ENCODE peak calls at places on chromosomes 1 and 21, in nine cellular contexts. E is mammary epithelial cell, F is left ventricle myocardium inferior, C is pancreas, L is Calu3, K is heart left ventricle, G is lung, T is nephron progenitor cell, V is PC-3. Q is an unnamed sample.

GRCh38 chr1:110674337-110675059 is at the start of gene KCNA3:
- DNase-seq in E (no peak), F (peak), C (no peak), L (no peak), K (peak), G (no peak), T (peak), V (no peak), Q (no peak)

GRCh38 chr21:15383588-15383987 is 318.8 kb upstream of the NRIP1 start:
- DNase-seq in E (no peak), F (no peak), C (no peak), L (no peak), K (no peak), G (no peak), T (no peak), V (no peak), Q (no peak)

GRCh38 chr1:221715321-221716169 is 26.3 kb downstream of the DUSP10 start:
- DNase-seq in E (no peak), F (no peak), C (peak), L (no peak), K (no peak), G (no peak), T (no peak), V (peak), Q (peak)

GRCh38 chr21:41877901-41878830 is 978 bp downstream of the PRDM15 start:
- DNase-seq in E (peak), F (no peak), C (peak), L (peak), K (no peak), G (no peak), T (no peak), V (peak), Q (peak)

GRCh38 chr1:203175237-203176181 is at the start of gene MYBPH:
- DNase-seq in E (no peak), F (peak), C (no peak), L (no peak), K (peak), G (no peak), T (no peak), V (no peak), Q (no peak)

GRCh38 chr1:31397360-31398095 is 15.5 kb upstream of the SERINC2 start:
- DNase-seq in E (peak), F (no peak), C (no peak), L (no peak), K (no peak), G (no peak), T (no peak), V (no peak), Q (no peak)

GRCh38 chr1:185104083-185104482 is 52.7 kb downstream of the TRMT1L start:
- DNase-seq in E (peak), F (no peak), C (no peak), L (no peak), K (no peak), G (no peak), T (no peak), V (no peak), Q (no peak)

GRCh38 chr1:37666241-37666867 is 26.0 kb upstream of the CDCA8 start:
- DNase-seq in E (no peak), F (no peak), C (no peak), L (no peak), K (no peak), G (no peak), T (no peak), V (no peak), Q (no peak)

GRCh38 chr1:17542696-17543095 is 3.2 kb downstream of the ARHGEF10L start:
- DNase-seq in E (no peak), F (no peak), C (no peak), L (no peak), K (no peak), G (no peak), T (no peak), V (no peak), Q (no peak)

GRCh38 chr1:238005116-238005515 is 114.4 kb upstream of the ZP4 start:
- DNase-seq in E (no peak), F (no peak), C (no peak), L (no peak), K (no peak), G (no peak), T (no peak), V (no peak), Q (no peak)

GRCh38 chr1:65321879-65322278 is 12.5 kb downstream of the DNAJC6 start:
- DNase-seq in E (no peak), F (no peak), C (no peak), L (no peak), K (no peak), G (no peak), T (no peak), V (no peak), Q (no peak)

GRCh38 chr1:117060441-117061317 is 553 bp downstream of the TTF2 start:
- DNase-seq in E (peak), F (no peak), C (no peak), L (peak), K (no peak), G (peak), T (no peak), V (peak), Q (peak)

GRCh38 chr1:156963621-156964020 is 43.2 kb downstream of the LRRC71 start:
- DNase-seq in E (no peak), F (peak), C (no peak), L (no peak), K (no peak), G (peak), T (no peak), V (no peak), Q (no peak)

GRCh38 chr1:156964431-156964830 is 44.0 kb downstream of the LRRC71 start:
- DNase-seq in E (no peak), F (no peak), C (no peak), L (no peak), K (no peak), G (no peak), T (no peak), V (no peak), Q (no peak)

GRCh38 chr1:156959414-156959813 is 39.0 kb downstream of the LRRC71 start:
- DNase-seq in E (no peak), F (no peak), C (no peak), L (no peak), K (no peak), G (no peak), T (no peak), V (no peak), Q (no peak)

GRCh38 chr1:156958247-156958714 is 37.8 kb downstream of the LRRC71 start:
- DNase-seq in E (peak), F (no peak), C (no peak), L (no peak), K (no peak), G (no peak), T (no peak), V (peak), Q (no peak)

GRCh38 chr1:156961709-156962108 is 41.3 kb downstream of the LRRC71 start:
- DNase-seq in E (no peak), F (no peak), C (no peak), L (peak), K (no peak), G (no peak), T (no peak), V (peak), Q (no peak)
- TF ChIP-seq CTCF in E (peak), F (no peak), C (no peak), L (peak), K (no peak), G (no peak), T (no peak), V (peak), Q (no peak)

DNA sequence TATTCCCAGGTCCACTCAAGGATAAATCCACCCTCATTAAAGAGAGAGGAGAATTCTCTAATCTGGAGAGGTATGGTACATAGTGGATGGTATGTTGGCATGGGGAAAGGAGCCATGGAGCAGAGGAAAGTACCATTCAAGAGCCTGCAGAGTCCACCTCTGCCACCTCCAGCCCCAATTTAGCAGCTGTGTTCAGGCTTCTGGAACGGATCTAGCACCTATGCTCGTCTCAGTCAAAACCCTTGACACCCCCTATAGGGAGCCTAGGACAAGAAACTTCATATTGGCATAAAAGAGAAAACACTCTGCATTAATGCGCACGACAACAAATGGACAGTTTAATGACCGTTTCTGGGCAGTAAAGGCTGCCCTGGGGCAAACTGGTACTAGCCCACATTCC is 161.1 kb upstream of the FAM78B start:
- DNase-seq in E (no peak), F (no peak), C (no peak), L (no peak), K (no peak), G (no peak), T (no peak), V (no peak), Q (no peak)
- TF ChIP-seq CTCF in E (no peak), F (peak), C (no peak), L (no peak), K (no peak), G (no peak), T (no peak), V (no peak), Q (no peak)

GRCh38 chr1:226223786-226224244 is 351 bp downstream of the MIXL1 start:
- DNase-seq in E (no peak), F (no peak), C (no peak), L (peak), K (no peak), G (no peak), T (peak), V (no peak), Q (no peak)
- TF ChIP-seq CTCF in E (no peak), F (no peak), C (no peak), L (peak), K (no peak), G (no peak), T (no peak), V (no peak), Q (no peak)

DNA sequence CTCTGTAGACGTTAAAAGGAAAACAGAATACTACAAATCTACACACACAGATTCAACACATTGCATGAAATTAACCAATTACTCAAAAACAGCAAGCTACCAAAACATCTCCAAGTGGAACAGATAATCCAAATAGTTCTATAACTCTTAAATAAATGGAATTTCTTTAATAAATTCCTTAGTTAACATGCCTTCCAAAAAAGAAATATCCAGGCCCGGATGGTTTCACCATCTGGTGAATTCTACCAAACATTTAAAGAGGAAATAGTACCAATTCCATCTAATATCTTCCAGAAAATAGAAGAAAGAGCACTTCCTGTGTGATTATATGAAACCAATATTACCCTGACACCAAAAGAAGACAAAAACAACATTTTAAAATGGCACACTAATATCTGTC is 52.8 kb upstream of the COL6A2 start:
- DNase-seq in E (no peak), F (no peak), C (no peak), L (no peak), K (no peak), G (no peak), T (no peak), V (no peak), Q (no peak)
- TF ChIP-seq CTCF in E (no peak), F (no peak), C (no peak), L (no peak), K (no peak), G (no peak), T (no peak), V (no peak), Q (no peak)

GRCh38 chr1:194809665-194810064 is 1623.3 kb upstream of the B3GALT2 start:
- DNase-seq in E (no peak), F (no peak), C (no peak), L (no peak), K (no peak), G (no peak), T (no peak), V (no peak), Q (no peak)
- TF ChIP-seq CTCF in E (no peak), F (no peak), C (no peak), L (no peak), K (no peak), G (no peak), T (no peak), V (no peak), Q (no peak)

DNA sequence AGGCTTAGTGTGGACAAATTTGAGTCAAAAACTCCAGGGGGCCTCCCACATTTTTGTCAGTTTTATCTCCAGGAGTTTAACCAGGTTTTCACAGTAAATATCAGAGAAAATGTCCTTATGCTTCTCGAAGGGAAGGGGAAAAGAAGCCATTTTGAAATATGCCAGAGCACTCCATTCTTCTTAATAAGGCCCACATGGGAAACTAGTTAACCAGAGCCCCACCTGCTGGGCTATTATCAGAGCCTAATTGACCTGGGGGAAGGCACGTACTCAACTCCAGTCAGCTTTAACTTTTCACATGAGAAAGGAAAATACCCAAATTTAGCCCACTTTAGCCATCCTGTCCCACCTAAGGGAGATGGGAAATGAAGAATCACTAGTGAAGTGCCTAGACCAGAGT is 296.3 kb downstream of the PTBP2 start:
- DNase-seq in E (no peak), F (no peak), C (no peak), L (peak), K (no peak), G (no peak), T (no peak), V (peak), Q (peak)
- TF ChIP-seq CTCF in E (no peak), F (no peak), C (no peak), L (no peak), K (no peak), G (no peak), T (no peak), V (peak), Q (no peak)

GRCh38 chr21:37079211-37079824 is 6.3 kb downstream of the TTC3 start:
- DNase-seq in E (no peak), F (no peak), C (no peak), L (no peak), K (no peak), G (no peak), T (no peak), V (peak), Q (peak)
- TF ChIP-seq CTCF in E (peak), F (peak), C (no peak), L (no peak), K (no peak), G (no peak), T (no peak), V (peak), Q (peak)

GRCh38 chr1:84757301-84757700 is 67.0 kb upstream of the SSX2IP start:
- DNase-seq in E (no peak), F (no peak), C (no peak), L (no peak), K (no peak), G (no peak), T (no peak), V (peak), Q (no peak)
- TF ChIP-seq CTCF in E (peak), F (peak), C (no peak), L (peak), K (peak), G (no peak), T (no peak), V (peak), Q (no peak)

DNA sequence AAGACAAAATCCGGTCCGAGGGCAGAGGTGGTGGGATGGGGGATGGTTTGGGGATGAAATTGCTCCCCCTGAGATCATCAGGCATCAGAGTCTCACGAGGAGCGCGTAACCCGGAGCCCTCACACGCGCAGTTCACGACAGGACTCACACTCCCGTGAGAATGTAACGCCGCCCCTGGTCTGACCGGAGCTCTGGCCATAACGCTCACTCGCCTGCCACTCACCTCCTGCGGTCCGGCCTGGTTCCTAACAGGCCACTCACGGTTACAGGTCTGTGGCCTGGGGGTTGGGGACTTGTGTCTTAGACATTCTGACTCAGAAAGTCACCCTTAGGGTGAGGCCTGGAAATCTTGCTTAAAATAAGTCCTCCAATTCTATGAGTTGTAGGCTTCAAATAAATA is 19.8 kb downstream of the MAP1LC3C start:
- DNase-seq in E (no peak), F (no peak), C (no peak), L (no peak), K (no peak), G (no peak), T (no peak), V (no peak), Q (no peak)
- TF ChIP-seq CTCF in E (no peak), F (no peak), C (no peak), L (no peak), K (no peak), G (no peak), T (no peak), V (no peak), Q (no peak)

GRCh38 chr1:235549361-235550139 is 45.3 kb upstream of the B3GALNT2 start:
- DNase-seq in E (no peak), F (no peak), C (no peak), L (no peak), K (no peak), G (no peak), T (no peak), V (no peak), Q (no peak)

GRCh38 chr1:235553063-235553675 is 48.9 kb upstream of the B3GALNT2 start:
- DNase-seq in E (no peak), F (no peak), C (no peak), L (no peak), K (no peak), G (no peak), T (no peak), V (no peak), Q (no peak)

GRCh38 chr1:235556807-235557206 is 52.6 kb upstream of the B3GALNT2 start:
- DNase-seq in E (no peak), F (no peak), C (no peak), L (no peak), K (no peak), G (no peak), T (no peak), V (no peak), Q (no peak)

GRCh38 chr1:235557495-235557894 is 53.2 kb upstream of the B3GALNT2 start:
- DNase-seq in E (no peak), F (no peak), C (no peak), L (peak), K (no peak), G (no peak), T (peak), V (no peak), Q (peak)

DNA sequence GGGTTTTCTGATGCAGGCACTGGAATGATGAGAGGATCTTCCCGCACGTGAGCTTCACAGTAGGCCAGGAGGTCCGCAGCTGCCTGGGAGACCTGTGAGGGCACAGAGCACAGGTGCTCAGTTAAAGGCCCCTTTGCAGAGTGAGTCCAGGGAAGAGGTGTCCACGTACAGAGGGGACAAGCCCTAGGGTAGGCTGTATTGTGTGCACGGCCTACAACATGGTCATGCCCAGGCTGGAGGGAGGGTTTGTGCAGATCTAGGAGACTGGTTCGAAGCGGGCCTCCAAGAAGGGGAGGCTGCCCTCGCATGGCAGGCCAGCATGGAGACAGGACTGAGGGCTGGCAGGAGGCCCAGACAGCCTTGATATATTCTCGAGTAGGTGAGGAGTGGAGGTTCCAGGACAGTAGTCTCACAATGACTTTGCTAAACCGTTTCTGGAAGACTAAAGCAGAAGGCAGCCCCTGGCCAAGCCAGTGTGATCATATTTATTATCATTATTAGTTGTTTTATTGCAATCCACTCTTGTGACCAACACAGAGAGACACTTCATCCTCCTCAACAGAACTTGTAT is 48.0 kb upstream of the B3GALNT2 start:
- DNase-seq in E (no peak), F (peak), C (no peak), L (no peak), K (peak), G (no peak), T (no peak), V (no peak), Q (no peak)
- TF ChIP-seq CTCF in E (no peak), F (no peak), C (no peak), L (no peak), K (no peak), G (no peak), T (no peak), V (no peak), Q (no peak)